ENCODE peak calls at places on chromosomes 5 and 9, in nine cellular contexts. A is CD8-positive, alpha-beta T cell; L is astrocyte; W is testis; G is mammary epithelial cell; P is ovary; Q is psoas muscle; N is mesendoderm; O is heart right ventricle. C is an unnamed sample.

GRCh38 chr9:134055981-134056461 is 11.8 kb downstream of the BRD3 start:
- DNase-seq in A (no peak), L (peak; percentile 73), W (peak; percentile 76), G (peak; percentile 91), P (peak; percentile 72), Q (peak; percentile 90), N (no peak), O (peak; percentile 68), C (peak; percentile 79)

GRCh38 chr5:83388608-83389007 is 82.9 kb upstream of the VCAN start:
- DNase-seq in A (no peak), L (peak; percentile 35), W (no peak), G (no peak), P (no peak), Q (no peak), N (no peak), O (no peak), C (no peak)

GRCh38 chr5:177309351-177310191 is 2.1 kb downstream of the MXD3 start:
- DNase-seq in A (peak; percentile 82), L (peak; percentile 27), W (peak; percentile 72), G (peak; percentile 62), P (no peak), Q (peak; percentile 65), N (peak; percentile 96), O (peak; percentile 50), C (peak; percentile 67)

GRCh38 chr9:5817776-5818336 is 15.1 kb downstream of the ERMP1 start:
- DNase-seq in A (no peak), L (peak; percentile 72), W (no peak), G (peak; percentile 77), P (no peak), Q (no peak), N (peak; percentile 88), O (no peak), C (peak; percentile 88)

GRCh38 chr9:87827341-87827740 is 55.3 kb upstream of the SPATA31E1 start:
- DNase-seq in A (no peak), L (peak; percentile 45), W (no peak), G (peak; percentile 58), P (no peak), Q (no peak), N (no peak), O (no peak), C (no peak)

GRCh38 chr9:16309350-16310271 is 560.9 kb downstream of the BNC2 start:
- DNase-seq in A (no peak), L (no peak), W (peak; percentile 78), G (no peak), P (peak; percentile 93), Q (peak; percentile 48), N (no peak), O (peak; percentile 57), C (no peak)

GRCh38 chr9:123679330-123679987 is 250.5 kb downstream of the DENND1A start:
- DNase-seq in A (no peak), L (no peak), W (no peak), G (no peak), P (no peak), Q (no peak), N (no peak), O (no peak), C (no peak)

GRCh38 chr5:171707441-171707790 is 78.2 kb upstream of the SMIM23 start:
- DNase-seq in A (no peak), L (peak; percentile 2), W (no peak), G (no peak), P (no peak), Q (no peak), N (no peak), O (peak; percentile 2), C (no peak)

GRCh38 chr9:23219471-23219870 is 606.6 kb downstream of the ELAVL2 start:
- DNase-seq in A (no peak), L (no peak), W (no peak), G (no peak), P (no peak), Q (no peak), N (no peak), O (no peak), C (no peak)

GRCh38 chr9:93596399-93596798 is 20.0 kb downstream of the PHF2 start:
- DNase-seq in A (peak; percentile 25), L (no peak), W (no peak), G (no peak), P (no peak), Q (no peak), N (no peak), O (no peak), C (no peak)

GRCh38 chr5:52801329-52801728 is 13.6 kb downstream of the ITGA1 start:
- DNase-seq in A (no peak), L (peak; percentile 16), W (no peak), G (peak; percentile 42), P (no peak), Q (no peak), N (peak; percentile 62), O (no peak), C (no peak)

GRCh38 chr9:18012170-18012569 is 433.3 kb downstream of the SH3GL2 start:
- DNase-seq in A (no peak), L (no peak), W (no peak), G (no peak), P (no peak), Q (no peak), N (no peak), O (no peak), C (no peak)

GRCh38 chr5:43041131-43041668 is 1.1 kb upstream of the ANXA2R start:
- DNase-seq in A (peak; percentile 66), L (no peak), W (no peak), G (no peak), P (no peak), Q (peak; percentile 31), N (no peak), O (peak; percentile 60), C (no peak)

GRCh38 chr5:17343675-17344074 is 126.2 kb downstream of the BASP1 start:
- DNase-seq in A (no peak), L (peak; percentile 84), W (no peak), G (peak; percentile 85), P (no peak), Q (no peak), N (peak; percentile 19), O (no peak), C (peak; percentile 94)

GRCh38 chr5:145471831-145472616 is 363.1 kb downstream of the PRELID2 start:
- DNase-seq in A (no peak), L (no peak), W (no peak), G (peak; percentile 34), P (no peak), Q (no peak), N (peak; percentile 61), O (no peak), C (peak; percentile 78)

GRCh38 chr9:92712767-92713166 is 42.8 kb upstream of the IPPK start:
- DNase-seq in A (no peak), L (no peak), W (no peak), G (no peak), P (no peak), Q (no peak), N (no peak), O (no peak), C (no peak)

GRCh38 chr9:104608336-104608735 is 2.9 kb upstream of the OR13C2 start:
- DNase-seq in A (no peak), L (no peak), W (no peak), G (no peak), P (no peak), Q (no peak), N (peak; percentile 10), O (no peak), C (peak; percentile 4)
- H3K27me3 ChIP-seq in A (no peaks in the 10 kb centered on the region), L (no peaks in the 10 kb centered on the region), W (no peaks in the 10 kb centered on the region), G (no peaks in the 10 kb centered on the region), P (no peaks in the 10 kb centered on the region), Q (no peaks in the 10 kb centered on the region), N (no peaks in the 10 kb centered on the region), O (no peaks in the 10 kb centered on the region), C (no peaks in the 10 kb centered on the region)

GRCh38 chr5:172758836-172759149 is 12.2 kb downstream of the DUSP1 start:
- DNase-seq in A (no peak), L (no peak), W (no peak), G (no peak), P (no peak), Q (no peak), N (no peak), O (no peak), C (no peak)
- H3K4me3 ChIP-seq in A (no peak overlapping the region), L (no peak overlapping the region), W (no peak overlapping the region), G (no peak overlapping the region), P (no peak overlapping the region), Q (no peak overlapping the region), N (no peak overlapping the region), O (no peak overlapping the region), C (no peak overlapping the region)

GRCh38 chr9:89942643-89943042 is 337.8 kb downstream of the GADD45G start:
- DNase-seq in A (no peak), L (no peak), W (no peak), G (no peak), P (no peak), Q (no peak), N (no peak), O (no peak), C (no peak)
- H3K27me3 ChIP-seq in A (peaks cover 3% of the 10 kb centered on the region), L (no peaks in the 10 kb centered on the region), W (no peaks in the 10 kb centered on the region), G (no peaks in the 10 kb centered on the region), P (no peaks in the 10 kb centered on the region), Q (no peaks in the 10 kb centered on the region), N (no peaks in the 10 kb centered on the region), O (no peaks in the 10 kb centered on the region), C (peaks cover 2% of the 10 kb centered on the region)

GRCh38 chr5:169302491-169303118 is 1.7 kb upstream of the SLIT3 start:
- DNase-seq in A (peak; percentile 57), L (peak; percentile 55), W (peak; percentile 85), G (peak; percentile 66), P (peak; percentile 82), Q (peak; percentile 67), N (peak; percentile 78), O (peak; percentile 64), C (peak; percentile 76)
- H3K4me3 ChIP-seq in A (no peak overlapping the region), L (no peak overlapping the region), W (no peak overlapping the region), G (no peak overlapping the region), P (no peak overlapping the region), Q (no peak overlapping the region), N (no peak overlapping the region), O (no peak overlapping the region), C (no peak overlapping the region)

GRCh38 chr5:180691046-180691445 is 41.6 kb upstream of the FLT4 start:
- DNase-seq in A (no peak), L (no peak), W (no peak), G (no peak), P (no peak), Q (no peak), N (no peak), O (no peak), C (no peak)
- H3K27me3 ChIP-seq in A (no peaks in the 10 kb centered on the region), L (peaks cover 4% of the 10 kb centered on the region), W (no peaks in the 10 kb centered on the region), G (no peaks in the 10 kb centered on the region), P (no peaks in the 10 kb centered on the region), Q (peaks cover 13% of the 10 kb centered on the region), N (no peaks in the 10 kb centered on the region), O (peaks cover 53% of the 10 kb centered on the region), C (no peaks in the 10 kb centered on the region)

DNA sequence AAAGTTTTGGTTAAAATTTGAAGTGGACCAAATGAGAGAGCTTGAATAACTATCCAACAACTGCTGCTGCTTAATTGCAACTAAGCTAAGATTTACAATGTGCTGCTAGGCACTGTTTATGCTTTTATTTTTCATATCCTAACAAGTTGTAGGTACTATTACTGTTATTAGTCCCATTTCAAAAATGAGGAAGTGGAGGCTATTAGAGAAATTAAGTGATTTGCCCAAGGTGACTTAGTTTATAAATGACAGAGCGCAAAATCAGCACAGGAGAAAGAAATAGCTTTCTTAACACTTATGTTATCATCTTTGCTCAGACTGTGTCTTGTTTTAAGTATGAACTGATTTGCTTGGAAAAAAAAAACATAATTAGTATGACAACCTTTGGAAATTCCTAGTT is 23.1 kb downstream of the WDR36 start:
- DNase-seq in A (no peak), L (no peak), W (no peak), G (no peak), P (no peak), Q (no peak), N (no peak), O (no peak), C (no peak)
- H3K4me3 ChIP-seq in A (no peak overlapping the region), L (no peak overlapping the region), W (no peak overlapping the region), G (no peak overlapping the region), P (no peak overlapping the region), Q (no peak overlapping the region), N (no peak overlapping the region), O (no peak overlapping the region), C (no peak overlapping the region)

GRCh38 chr9:77021928-77022782 is 2.7 kb downstream of the FOXB2 start:
- DNase-seq in A (no peak), L (no peak), W (no peak), G (no peak), P (no peak), Q (no peak), N (peak; percentile 27), O (no peak), C (no peak)
- H3K27me3 ChIP-seq in A (peaks cover 14% of the 10 kb centered on the region), L (peaks cover 84% of the 10 kb centered on the region), W (peaks cover 18% of the 10 kb centered on the region), G (peaks cover 50% of the 10 kb centered on the region), P (no peaks in the 10 kb centered on the region), Q (peaks cover 89% of the 10 kb centered on the region), N (peaks cover 53% of the 10 kb centered on the region), O (peaks cover 100% of the 10 kb centered on the region), C (peaks cover 59% of the 10 kb centered on the region)

C was measured in bronchial epithelial cell.